ENCODE peak calls at places on chromosome 3, in four cellular contexts. V is substantia nigra; B is CD8-positive, alpha-beta memory T cell; Z is stimulated activated CD4-positive, alpha-beta T cell treated with anti-CD3 and anti-CD28 coated beads, Interleukin-2, amount 100 ng/mL, for 24 hours. X is an unnamed sample.
A peak's percentile ranks its signal among the peaks of the same experiment; 100 is the strongest.

GRCh38 chr3:76501315-76501714 is 538.6 kb upstream of the ROBO2 start:
- DNase-seq in V (no peak), B (no peak), Z (no peak), X (no peak)

GRCh38 chr3:57939776-57940175 is 68.4 kb upstream of the FLNB start:
- DNase-seq in V (no peak), Z (no peak), B (no peak), X (no peak)

GRCh38 chr3:187967982-187968381 is 186.0 kb upstream of the LPP start:
- DNase-seq in Z (no peak), B (no peak), V (no peak), X (no peak)

GRCh38 chr3:136247855-136248254 is 2.3 kb upstream of the PCCB start:
- DNase-seq in V (no peak), B (no peak), Z (no peak), X (no peak)

GRCh38 chr3:5197470-5198312 is 10.2 kb downstream of the EDEM1 start:
- DNase-seq in V (no peak), B (peak; percentile 65), Z (peak; percentile 40), X (peak; percentile 35)

GRCh38 chr3:69288161-69288895 is 97.6 kb downstream of the FRMD4B start:
- DNase-seq in Z (peak; percentile 64), B (no peak), V (no peak), X (peak; percentile 56)

GRCh38 chr3:189863031-189863430 is 231.8 kb downstream of the TP63 start:
- DNase-seq in V (no peak), B (no peak), Z (no peak), X (no peak)

GRCh38 chr3:46845860-46846623 is 17.2 kb downstream of the MYL3 start:
- DNase-seq in B (peak; percentile 85), V (peak; percentile 72), Z (peak; percentile 76), X (peak; percentile 60)

X was measured in T-helper 2 cell treated with Interferon-gamma antibody and Interleukin-4, amounts not matched to agents 5 μg/mL and 100 μg/mL, for 36 hours.